ENCODE peak calls at places on chromosomes 16 and 17, in seven cellular contexts. X, S, T, N, C, V and I are unnamed samples.

GRCh38 chr16:78215222-78215621 is 115.8 kb downstream of the WWOX start:
- DNase-seq in X (no peak), S (no peak), T (no peak), N (no peak), C (no peak), V (no peak), I (no peak)

GRCh38 chr16:50644730-50645129 is 36.4 kb downstream of the SNX20 start:
- DNase-seq in X (no peak), S (no peak), T (peak; percentile 31), N (peak; percentile 4), C (no peak), V (peak; percentile 32), I (no peak)

GRCh38 chr17:35460354-35460851 is 11.8 kb upstream of the SLFN13 start:
- DNase-seq in X (peak; percentile 91), S (peak; percentile 61), T (peak; percentile 88), N (no peak), C (peak; percentile 27), V (peak; percentile 17), I (no peak)

GRCh38 chr17:50615818-50616217 is 18.9 kb upstream of the ABCC3 start:
- DNase-seq in X (no peak), S (no peak), T (no peak), N (no peak), C (no peak), V (no peak), I (no peak)

GRCh38 chr16:74296120-74296464 is 522 bp upstream of the PSMD7 start:
- DNase-seq in X (no peak), S (no peak), T (no peak), N (no peak), C (no peak), V (no peak), I (no peak)

GRCh38 chr16:57606847-57607501 is 21.5 kb upstream of the ADGRG1 start:
- DNase-seq in X (peak; percentile 77), S (no peak), T (peak; percentile 90), N (no peak), C (no peak), V (no peak), I (no peak)

GRCh38 chr17:77742579-77742978 is 215.9 kb upstream of the TNRC6C start:
- DNase-seq in X (no peak), S (no peak), T (no peak), N (no peak), C (no peak), V (no peak), I (no peak)

GRCh38 chr17:17305282-17305801 is 2.2 kb downstream of the NT5M start:
- DNase-seq in X (no peak), S (no peak), T (no peak), N (no peak), C (no peak), V (no peak), I (no peak)

GRCh38 chr16:89338863-89339262 is 121.4 kb downstream of the ZNF778 start:
- DNase-seq in X (no peak), S (no peak), T (no peak), N (no peak), C (no peak), V (no peak), I (no peak)

GRCh38 chr16:1310832-1311200 is 1.4 kb downstream of the UBE2I start:
- DNase-seq in X (no peak), S (no peak), T (peak; percentile 29), N (no peak), C (no peak), V (no peak), I (no peak)

GRCh38 chr16:16007743-16008111 is 58.3 kb downstream of the ABCC1 start:
- DNase-seq in X (no peak), S (no peak), T (no peak), N (no peak), C (no peak), V (no peak), I (no peak)

GRCh38 chr16:56807011-56807675 is 57.9 kb upstream of the SLC12A3 start:
- DNase-seq in X (no peak), S (no peak), T (no peak), N (peak; percentile 24), C (no peak), V (no peak), I (no peak)

GRCh38 chr17:36602030-36602737 is 801 bp downstream of the MRM1 start:
- DNase-seq in X (peak; percentile 57), S (peak; percentile 51), T (no peak), N (no peak), C (peak; percentile 25), V (peak; percentile 24), I (no peak)

GRCh38 chr17:71111460-71111859 is 942.1 kb downstream of the KCNJ2 start:
- DNase-seq in X (no peak), S (no peak), T (no peak), N (no peak), C (no peak), V (no peak), I (no peak)

GRCh38 chr16:73196670-73197069 is 148.7 kb upstream of the ZFHX3 start:
- DNase-seq in X (no peak), S (peak; percentile 62), T (peak; percentile 80), N (no peak), C (peak; percentile 63), V (peak; percentile 63), I (no peak)

GRCh38 chr16:53357208-53357586 is 77.1 kb upstream of the RBL2 start:
- DNase-seq in X (no peak), S (no peak), T (no peak), N (no peak), C (no peak), V (no peak), I (no peak)

GRCh38 chr16:78196527-78196926 is 97.1 kb downstream of the WWOX start:
- DNase-seq in X (no peak), S (no peak), T (no peak), N (no peak), C (no peak), V (no peak), I (no peak)

GRCh38 chr17:43745541-43745940 is 13.1 kb downstream of the SOST start:
- DNase-seq in X (no peak), S (no peak), T (no peak), N (no peak), C (no peak), V (no peak), I (no peak)

GRCh38 chr17:15262291-15263205 is 2.6 kb downstream of the PMP22 start:
- DNase-seq in X (peak; percentile 88), S (peak; percentile 80), T (peak; percentile 63), N (peak; percentile 81), C (peak; percentile 92), V (peak; percentile 94), I (peak; percentile 50)

GRCh38 chr17:39963826-39964225 is 1.0 kb downstream of the GSDMA start:
- DNase-seq in X (no peak), S (no peak), T (no peak), N (no peak), C (no peak), V (no peak), I (no peak)

GRCh38 chr16:54647731-54648221 is 282.9 kb upstream of the IRX5 start:
- DNase-seq in X (no peak), S (no peak), T (no peak), N (peak; percentile 79), C (no peak), V (no peak), I (no peak)

GRCh38 chr16:59356144-59356543 is 622.0 kb upstream of the GOT2 start:
- DNase-seq in X (no peak), S (no peak), T (no peak), N (no peak), C (no peak), V (no peak), I (no peak)

DNA sequence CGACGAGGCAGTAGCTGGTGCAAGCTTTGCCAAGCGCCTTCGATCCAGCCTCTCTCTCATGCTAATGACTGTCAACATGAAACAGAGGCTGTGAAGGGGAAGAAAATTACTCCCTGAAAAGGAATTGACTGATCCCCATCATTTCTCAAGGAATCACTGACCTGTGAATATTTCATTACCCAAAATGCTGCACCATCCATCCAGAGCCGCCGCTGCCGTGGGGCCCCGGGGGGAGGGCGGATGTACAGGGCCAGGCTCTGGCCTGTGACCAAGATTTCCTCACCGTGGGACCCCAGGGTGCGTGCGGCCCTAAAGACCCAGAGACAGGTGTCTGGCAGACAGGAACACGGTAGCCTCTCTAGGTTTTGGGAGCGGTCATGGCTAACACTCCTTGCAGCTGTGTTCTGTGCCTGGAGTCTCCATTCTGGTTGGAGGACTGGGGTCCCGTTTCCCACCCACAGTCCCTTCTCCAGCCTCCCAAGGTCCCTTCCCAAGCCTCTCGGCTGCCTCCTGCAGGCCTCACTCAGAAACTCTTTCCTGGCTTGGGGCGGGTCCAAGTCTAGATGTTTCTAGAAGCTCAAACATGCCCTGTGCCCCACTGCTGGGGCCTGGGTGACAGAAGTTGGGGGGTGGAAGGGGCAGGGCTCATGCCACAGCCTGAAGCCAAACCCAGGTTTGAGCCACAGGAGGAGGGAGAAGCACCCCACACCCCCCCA is 73.3 kb downstream of the ENGASE start:
- DNase-seq in X (no peak), S (no peak), T (no peak), N (no peak), C (no peak), V (no peak), I (no peak)
- TF ChIP-seq CTCF in X (no peak), S (no peak), T (no peak), N (peak; percentile 13), C (no peak), V (no peak), I (no peak)

GRCh38 chr16:88005148-88005547 is 53.9 kb downstream of the BANP start:
- DNase-seq in X (no peak), S (no peak), T (no peak), N (no peak), C (no peak), V (no peak), I (no peak)
- TF ChIP-seq CTCF in X (no peak), S (no peak), T (no peak), N (no peak), C (peak; percentile 14), V (no peak), I (no peak)

DNA sequence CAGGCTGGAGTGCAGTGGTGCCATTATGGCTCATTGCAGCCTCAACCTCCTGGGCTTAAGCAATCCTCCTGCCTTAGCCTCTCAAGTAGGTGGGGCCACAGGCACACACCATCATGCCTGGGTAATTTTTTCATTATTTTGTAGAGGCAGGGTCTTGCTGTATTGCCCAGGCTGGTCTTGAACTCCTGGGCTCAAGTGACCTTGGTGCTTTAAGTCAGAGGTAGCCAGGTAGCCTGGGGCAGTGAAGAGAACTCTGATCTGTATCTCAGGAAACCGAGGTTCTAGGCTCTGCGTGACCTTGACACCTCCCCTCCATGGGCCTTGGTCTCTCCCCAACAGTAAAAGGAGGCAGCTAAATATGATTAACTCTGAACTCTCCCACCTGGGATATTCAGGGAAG is 3.4 kb downstream of the CTF1 start:
- DNase-seq in X (no peak), S (no peak), T (no peak), N (no peak), C (no peak), V (no peak), I (no peak)
- TF ChIP-seq CTCF in X (no peak), S (no peak), T (no peak), N (no peak), C (no peak), V (no peak), I (no peak)

DNA sequence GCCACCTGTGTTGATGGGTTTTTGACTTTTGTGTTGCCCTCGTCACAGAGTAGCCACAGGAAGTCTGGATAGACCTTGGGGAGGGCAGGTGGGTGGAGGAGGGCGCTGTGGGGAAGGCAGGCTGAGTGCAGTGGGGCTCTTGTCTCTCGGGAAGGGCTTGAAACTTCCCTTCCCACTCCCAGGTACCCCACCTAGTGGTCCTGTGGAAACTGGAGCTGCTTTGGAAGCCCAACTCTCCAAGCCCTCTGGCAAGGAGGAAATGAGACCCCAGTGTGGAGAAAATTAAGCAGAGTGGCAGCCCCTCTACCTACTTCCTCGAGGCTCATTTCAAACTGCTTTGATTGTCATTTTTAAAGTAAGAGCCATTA is 9.2 kb downstream of the CA5A start:
- DNase-seq in X (no peak), S (no peak), T (no peak), N (no peak), C (no peak), V (no peak), I (no peak)
- TF ChIP-seq CTCF in X (no peak), S (no peak), T (no peak), N (no peak), C (no peak), V (no peak), I (no peak)